ENCODE peak calls at places on chromosomes 4 and X, in four cellular contexts. C is choroid plexus epithelial cell; H is GM23248; S is CD4-positive, alpha-beta memory T cell. B is an unnamed sample.

GRCh38 chrX:40418413-40419195 is 162.2 kb upstream of the ATP6AP2 start:
- DNase-seq in C (no peak), H (no peak), S (peak), B (no peak)

GRCh38 chr4:62881901-62882300 is 1527.3 kb downstream of the TECRL start:
- DNase-seq in C (peak), H (no peak), S (no peak), B (no peak)

GRCh38 chrX:154298312-154298711 is 2.7 kb downstream of the TKTL1 start:
- DNase-seq in C (no peak), H (no peak), S (no peak), B (no peak)

GRCh38 chrX:24253030-24253429 is 60.8 kb downstream of the SUPT20HL2 start:
- DNase-seq in C (no peak), H (no peak), S (no peak), B (no peak)

GRCh38 chr4:165915215-165915614 is 42.2 kb downstream of the TLL1 start:
- DNase-seq in C (no peak), H (no peak), S (no peak), B (no peak)

GRCh38 chr4:13483142-13484044 is 747 bp downstream of the RAB28 start:
- DNase-seq in C (peak), H (peak), S (peak), B (no peak)

GRCh38 chr4:118352843-118353373 is at the start of gene PRSS12:
- DNase-seq in C (peak), H (peak), S (peak), B (peak)

GRCh38 chrX:40008841-40009461 is 88.8 kb downstream of the BCOR start:
- DNase-seq in C (no peak), H (peak), S (no peak), B (peak)

GRCh38 chr4:22897520-22898108 is 204.9 kb downstream of the GBA3 start:
- DNase-seq in C (peak), H (peak), S (peak), B (no peak)

GRCh38 chrX:12378263-12378662 is 240.0 kb downstream of the FRMPD4 start:
- DNase-seq in C (no peak), H (no peak), S (no peak), B (no peak)

GRCh38 chr4:77007358-77008230 is 58.0 kb downstream of the SEPTIN11 start:
- DNase-seq in C (peak), H (peak), S (peak), B (no peak)

GRCh38 chr4:126851391-126851790 is 781.4 kb upstream of the INTU start:
- DNase-seq in C (peak), H (peak), S (no peak), B (no peak)

GRCh38 chr4:87849612-87850011 is 16.8 kb downstream of the MEPE start:
- DNase-seq in C (peak), H (no peak), S (no peak), B (no peak)

GRCh38 chr4:167779280-167779679 is 313.1 kb upstream of the ANXA10 start:
- DNase-seq in C (peak), H (no peak), S (no peak), B (no peak)

GRCh38 chr4:153341575-153342090 is 2.9 kb upstream of the MND1 start:
- DNase-seq in C (peak), H (peak), S (no peak), B (no peak)

GRCh38 chr4:146072381-146072780 is 103.1 kb upstream of the LSM6 start:
- DNase-seq in C (no peak), H (peak), S (no peak), B (no peak)

GRCh38 chr4:150152764-150153163 is 74.5 kb downstream of the DCLK2 start:
- DNase-seq in C (no peak), H (peak), S (no peak), B (no peak)

GRCh38 chr4:186348433-186348832 is 82.4 kb downstream of the F11 start:
- DNase-seq in C (no peak), H (no peak), S (no peak), B (no peak)

GRCh38 chrX:17968367-17968766 is 107.3 kb upstream of the RAI2 start:
- DNase-seq in C (no peak), H (no peak), S (no peak), B (no peak)

GRCh38 chr4:15478724-15479088 is 9.0 kb downstream of the CC2D2A start:
- DNase-seq in C (no peak), H (no peak), S (no peak), B (no peak)

GRCh38 chr4:15479089-15479912 is 9.6 kb downstream of the CC2D2A start:
- DNase-seq in C (peak), H (peak), S (no peak), B (no peak)

GRCh38 chr4:15482842-15483241 is 13.2 kb downstream of the CC2D2A start:
- DNase-seq in C (peak), H (no peak), S (no peak), B (no peak)

GRCh38 chr4:15482346-15482745 is 12.7 kb downstream of the CC2D2A start:
- DNase-seq in C (no peak), H (no peak), S (no peak), B (no peak)

GRCh38 chr4:15479913-15480185 is 10.2 kb downstream of the CC2D2A start:
- DNase-seq in C (peak), H (peak), S (no peak), B (no peak)
- H3K4me3 ChIP-seq in C (peak), H (peak), S (no peak), B (no peak)

DNA sequence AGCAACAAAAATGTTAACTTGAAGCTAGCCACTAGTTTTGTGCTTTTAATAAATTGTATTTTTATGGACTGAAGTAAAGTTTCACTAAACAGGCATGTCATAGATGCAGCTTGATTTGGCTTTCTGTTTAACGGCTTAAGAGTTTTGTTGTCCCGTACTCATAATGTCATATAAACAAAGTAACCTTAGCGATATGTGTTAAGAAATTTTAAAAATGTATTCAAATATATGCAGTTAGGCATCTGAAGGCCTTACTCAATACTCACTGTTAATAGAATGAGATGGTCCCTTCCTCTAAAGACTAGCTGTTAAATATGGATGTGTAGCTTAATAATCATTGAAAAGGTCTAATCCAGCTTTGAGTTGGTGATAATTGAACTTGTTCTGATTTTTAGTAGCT is 1.0 kb upstream of the SCLT1 start:
- DNase-seq in C (no peak), H (peak), S (no peak), B (no peak)
- H3K4me3 ChIP-seq in C (no peak), H (peak), S (no peak), B (no peak)

GRCh38 chr4:1459664-1460511 is 53.6 kb upstream of the NKX1-1 start:
- DNase-seq in C (no peak), H (no peak), S (no peak), B (no peak)
- H3K4me3 ChIP-seq in C (no peak), H (no peak), S (no peak), B (no peak)

DNA sequence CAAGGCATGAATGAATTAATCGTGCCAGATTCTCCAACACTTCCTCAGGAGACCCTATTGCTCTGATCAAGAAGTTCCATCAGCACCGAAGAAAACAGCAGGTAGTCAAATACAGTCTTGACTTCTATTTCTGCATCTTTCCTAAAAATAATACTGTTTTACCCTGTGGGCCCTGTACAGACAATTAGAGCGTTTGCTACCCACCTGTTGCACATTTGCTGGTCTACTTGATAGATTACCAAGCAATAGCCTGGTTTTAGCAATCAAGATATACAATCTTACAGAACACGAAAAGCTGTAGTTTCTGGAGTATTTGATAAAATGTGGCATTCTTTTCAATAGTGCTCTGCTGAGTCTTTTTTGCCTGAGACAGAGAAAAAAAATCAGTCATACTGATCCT is 12.3 kb downstream of the GPR174 start:
- DNase-seq in C (no peak), H (no peak), S (no peak), B (no peak)
- H3K4me3 ChIP-seq in C (no peak), H (no peak), S (no peak), B (no peak)

GRCh38 chr4:56286763-56287162 is 100.5 kb downstream of the AASDH start:
- DNase-seq in C (no peak), H (no peak), S (no peak), B (no peak)

GRCh38 chr4:56293121-56293520 is 94.2 kb downstream of the AASDH start:
- DNase-seq in C (no peak), H (no peak), S (no peak), B (no peak)

GRCh38 chr4:56288663-56289062 is 98.6 kb downstream of the AASDH start:
- DNase-seq in C (no peak), H (no peak), S (no peak), B (no peak)

DNA sequence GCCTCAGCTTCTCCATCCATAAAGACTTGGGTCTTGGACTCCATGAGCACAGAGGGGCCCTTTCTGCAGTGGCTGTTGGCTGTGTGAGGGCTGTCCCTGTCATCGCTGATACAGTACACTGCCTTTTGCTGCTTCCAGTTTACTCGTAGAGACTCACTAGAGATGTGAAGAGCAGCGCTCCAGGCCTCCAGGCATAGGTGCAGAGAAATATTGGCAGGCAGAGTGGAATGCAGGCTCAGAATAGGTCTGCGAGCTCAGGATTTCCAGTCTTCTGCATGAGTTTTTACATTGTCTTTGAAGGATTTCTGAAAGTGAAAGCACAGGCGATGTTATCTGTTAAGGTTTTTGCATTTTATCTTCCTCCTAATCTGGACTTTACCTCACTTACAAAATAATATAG is 97.4 kb downstream of the AASDH start:
- DNase-seq in C (no peak), H (peak), S (no peak), B (peak)
- H3K4me3 ChIP-seq in C (no peak), H (peak), S (no peak), B (no peak)

GRCh38 chrX:155874571-155875244 is 6.4 kb upstream of the VAMP7 start:
- DNase-seq in C (no peak), H (no peak), S (no peak), B (no peak)
- H3K4me3 ChIP-seq in C (peak), H (no peak), S (no peak), B (no peak)